ENCODE peak calls at places on chromosomes 16 and 17, in seven cellular contexts. C, B, H, P, U, T and D are unnamed samples.

GRCh38 chr17:1830288-1830687 is 483 bp downstream of the RPA1 start:
- DNase-seq in P (peak), B (peak), H (peak), C (no peak), T (no peak), U (no peak), D (no peak)

GRCh38 chr16:27217256-27217655 is 13.9 kb downstream of the KDM8 start:
- DNase-seq in T (no peak), P (no peak), U (no peak), H (no peak), B (no peak), C (no peak), D (no peak)

GRCh38 chr17:66441012-66441703 is 138.7 kb downstream of the PRKCA start:
- DNase-seq in U (no peak), C (no peak), P (no peak), B (no peak), H (no peak), T (no peak), D (no peak)

GRCh38 chr16:61432421-61432820 is 603.8 kb downstream of the CDH8 start:
- DNase-seq in H (no peak), P (no peak), B (no peak), T (no peak), U (no peak), C (no peak), D (peak)

GRCh38 chr17:36889955-36890354 is 47.3 kb upstream of the LHX1 start:
- DNase-seq in C (no peak), P (no peak), B (no peak), T (no peak), U (no peak), H (no peak), D (no peak)

GRCh38 chr16:69365901-69366300 is 14.3 kb upstream of the TMED6 start:
- DNase-seq in B (no peak), T (no peak), P (no peak), H (no peak), U (no peak), C (no peak), D (no peak)

GRCh38 chr17:57121308-57122042 is 36.4 kb downstream of the AKAP1 start:
- DNase-seq in H (no peak), U (no peak), T (no peak), C (peak), P (peak), B (peak), D (peak)

GRCh38 chr17:48555183-48555615 is 10.3 kb upstream of the HOXB2 start:
- DNase-seq in H (peak), P (no peak), B (peak), T (peak), U (no peak), C (no peak), D (no peak)

GRCh38 chr17:12521416-12521815 is 144.3 kb upstream of the MYOCD start:
- DNase-seq in B (no peak), P (no peak), H (no peak), C (no peak), T (no peak), U (no peak), D (no peak)

GRCh38 chr17:78724999-78725398 is 57.1 kb downstream of the CYTH1 start:
- DNase-seq in P (no peak), C (no peak), U (no peak), T (no peak), B (no peak), H (no peak), D (no peak)

GRCh38 chr16:49947907-49948678 is 76.9 kb upstream of the CNEP1R1 start:
- DNase-seq in T (no peak), P (no peak), H (no peak), U (no peak), B (no peak), C (no peak), D (no peak)

GRCh38 chr17:65743313-65743665 is 181.8 kb upstream of the AXIN2 start:
- DNase-seq in T (no peak), U (no peak), B (no peak), H (no peak), P (no peak), C (no peak), D (no peak)

GRCh38 chr16:17176199-17176598 is 294.6 kb downstream of the XYLT1 start:
- DNase-seq in U (no peak), B (no peak), H (no peak), T (no peak), C (no peak), P (no peak), D (no peak)

GRCh38 chr16:1048442-1049112 is 24.0 kb upstream of the SSTR5 start:
- DNase-seq in C (no peak), P (no peak), T (peak), H (no peak), B (peak), U (no peak), D (peak)

GRCh38 chr16:11135167-11135973 is 120.6 kb downstream of the SOCS1 start:
- DNase-seq in B (no peak), U (no peak), C (peak), H (no peak), P (no peak), T (no peak), D (no peak)